ENCODE peak calls at places on chromosomes 5 and 9, in four cellular contexts. X is A549, D is HepG2, W is GM12878. U is an unnamed sample.

GRCh38 chr5:139012170-139012569 is 137.0 kb upstream of the LRRTM2 start:
- DNase-seq in X (no peak), D (no peak), W (no peak), U (no peak)

GRCh38 chr5:100516285-100516684 is 18.9 kb upstream of the FAM174A start:
- DNase-seq in W (peak; percentile 25), D (no peak), X (no peak), U (no peak)

GRCh38 chr9:134477927-134478326 is 151.7 kb downstream of the RXRA start:
- DNase-seq in W (no peak), X (no peak), D (no peak), U (no peak)

GRCh38 chr5:164358531-164359259 is 853.3 kb downstream of the MAT2B start:
- DNase-seq in D (no peak), W (no peak), X (no peak), U (no peak)

GRCh38 chr9:38311382-38312270 is 80.9 kb upstream of the ALDH1B1 start:
- DNase-seq in W (no peak), D (peak; percentile 43), X (no peak), U (peak; percentile 1)

GRCh38 chr9:33297455-33297854 is 7.1 kb downstream of the NFX1 start:
- DNase-seq in W (peak; percentile 78), X (no peak), D (no peak), U (peak; percentile 83)

GRCh38 chr5:29079771-29080170 is 2041.4 kb upstream of the CDH9 start:
- DNase-seq in D (no peak), W (no peak), X (peak; percentile 12), U (peak; percentile 20)

GRCh38 chr5:55626805-55627204 is 85.3 kb downstream of the SLC38A9 start:
- DNase-seq in W (no peak), D (no peak), X (no peak), U (no peak)

GRCh38 chr9:38352716-38353334 is 39.7 kb upstream of the ALDH1B1 start:
- DNase-seq in X (no peak), W (no peak), D (no peak), U (no peak)

GRCh38 chr5:43401827-43402226 is 10.4 kb downstream of the CCL28 start:
- DNase-seq in X (peak; percentile 62), W (no peak), D (peak; percentile 72), U (peak; percentile 17)

GRCh38 chr9:126838055-126838811 is 22.2 kb upstream of the ZBTB34 start:
- DNase-seq in X (no peak), D (no peak), W (no peak), U (no peak)

DNA sequence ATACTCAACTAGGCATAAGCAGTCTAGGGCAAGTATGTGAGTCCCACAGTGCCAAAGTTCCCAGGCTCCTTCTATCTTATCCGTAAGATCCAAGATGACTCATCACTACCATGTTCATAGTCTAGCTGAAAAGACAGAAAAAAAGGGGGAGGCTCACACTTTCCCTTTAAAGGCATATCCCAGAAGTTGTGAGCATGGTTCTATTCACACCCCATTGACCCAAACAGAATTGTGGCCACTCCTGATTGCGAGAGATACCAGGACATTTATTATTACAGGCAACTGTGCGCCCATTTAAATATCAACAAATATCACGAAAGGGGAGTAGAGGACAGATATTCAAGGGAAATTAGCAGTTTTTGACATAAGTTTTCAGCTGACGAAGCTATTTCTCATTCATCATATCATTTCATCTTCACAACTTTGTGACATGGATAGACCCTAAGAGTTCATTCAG is 8.1 kb upstream of the PFDN1 start:
- DNase-seq in W (no peak), D (peak; percentile 16), X (peak; percentile 61), U (no peak)
- TF ChIP-seq MYC in W (no peak), D (no peak), X (no peak), U (no peak)

DNA sequence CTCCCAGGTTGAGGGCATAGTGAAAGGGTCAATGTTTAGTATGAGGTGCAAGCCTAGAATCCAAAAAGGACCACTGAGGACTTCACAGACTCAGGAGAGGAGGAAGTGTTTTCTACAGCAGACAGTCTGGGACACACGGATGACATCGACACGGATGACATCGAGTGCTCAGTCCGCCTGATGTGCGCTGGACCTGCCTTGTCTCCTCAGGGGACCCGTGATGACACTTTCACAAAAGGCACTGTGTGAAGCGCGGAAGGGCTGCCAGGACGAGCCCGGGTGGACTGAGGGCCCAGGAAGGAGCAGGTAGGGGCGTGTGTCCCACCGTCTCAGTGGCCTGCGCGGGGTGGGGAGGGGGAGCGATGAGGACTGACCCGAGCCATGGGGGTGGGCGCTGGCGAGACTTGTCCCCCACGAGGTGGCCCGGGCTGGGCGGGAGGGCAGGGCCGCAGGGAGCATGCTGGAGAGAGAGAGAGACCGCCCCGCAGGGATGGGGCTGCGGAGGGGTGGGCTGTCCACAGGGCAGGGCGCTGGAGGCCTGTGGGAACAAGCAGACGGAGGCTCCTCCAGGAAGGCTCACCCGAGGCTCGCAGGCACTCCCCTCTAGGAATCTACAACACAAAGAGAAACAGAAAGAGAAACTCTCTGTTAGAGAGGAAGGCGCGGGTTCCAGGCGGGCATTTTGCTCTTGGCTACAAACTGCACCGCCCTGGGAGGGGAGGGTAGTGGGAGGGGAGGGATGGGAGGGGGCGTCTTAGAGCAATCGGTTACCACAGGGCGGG is 54.9 kb downstream of the USP20 start:
- DNase-seq in X (no peak), D (no peak), W (peak; percentile 31), U (peak; percentile 95)
- H3K4me3 ChIP-seq in X (no peak overlapping the region), D (no peak overlapping the region), W (peak overlapping the region; percentile 31), U (peak overlapping the region; percentile 40)

GRCh38 chr9:135611875-135612209 is 27.5 kb downstream of the GLT6D1 start:
- DNase-seq in X (no peak), D (no peak), W (no peak), U (no peak)

GRCh38 chr9:135612437-135612836 is 26.9 kb downstream of the GLT6D1 start:
- DNase-seq in X (no peak), D (no peak), W (no peak), U (no peak)

GRCh38 chr9:135614821-135615665 is 24.3 kb downstream of the GLT6D1 start:
- DNase-seq in D (no peak), X (no peak), W (no peak), U (no peak)

GRCh38 chr9:135613946-135614805 is 25.2 kb downstream of the GLT6D1 start:
- DNase-seq in D (no peak), W (no peak), X (no peak), U (no peak)

GRCh38 chr9:135612981-135613910 is 26.1 kb downstream of the GLT6D1 start:
- DNase-seq in D (no peak), X (no peak), W (no peak), U (no peak)
- TF ChIP-seq MAX in D (no peak), X (no peak), W (no peak), U (no peak)

GRCh38 chr9:96867282-96867814 is 13.0 kb upstream of the ZNF782 start:
- DNase-seq in X (no peak), D (no peak), W (no peak), U (no peak)
- TF ChIP-seq MYC in X (no peak), D (no peak), W (no peak), U (no peak)

GRCh38 chr9:100474950-100475276 is 2.0 kb downstream of the TMEFF1 start:
- DNase-seq in D (no peak), X (no peak), W (no peak), U (no peak)

GRCh38 chr9:100472268-100472667 is 681 bp upstream of the TMEFF1 start:
- DNase-seq in D (no peak), X (no peak), W (no peak), U (peak; percentile 23)

GRCh38 chr9:100472725-100473261 is at the start of gene TMEFF1:
- DNase-seq in W (no peak), D (peak; percentile 30), X (peak; percentile 17), U (peak; percentile 71)

GRCh38 chr9:100474082-100474949 is 1.4 kb downstream of the TMEFF1 start:
- DNase-seq in W (no peak), D (no peak), X (no peak), U (no peak)

GRCh38 chr9:100473271-100474081 is 527 bp downstream of the TMEFF1 start:
- DNase-seq in X (peak; percentile 34), W (no peak), D (no peak), U (peak; percentile 67)
- H3K4me3 ChIP-seq in X (peak overlapping the region; percentile 67), W (peak overlapping the region; percentile 67), D (peak overlapping the region; percentile 73), U (peak overlapping the region; percentile 16)

U was measured in NB4.